ENCODE peak calls at places on chromosome X, in six cellular contexts. N is AG10803, L is K562, W is mucosa of descending colon, B is astrocyte of the cerebellum, J is neuronal stem cell. T is an unnamed sample.

GRCh38 chrX:87299563-87300160 is 217.9 kb upstream of the KLHL4 start:
- DNase-seq in N (peak; percentile 0), L (peak; percentile 21), W (no peak), B (peak; percentile 20), J (peak; percentile 1), T (peak; percentile 11)

GRCh38 chrX:39162322-39162721 is 361.1 kb downstream of the MID1IP1 start:
- DNase-seq in N (no peak), L (no peak), W (peak; percentile 53), B (no peak), J (no peak), T (no peak)

GRCh38 chrX:33840176-33840575 is 291.9 kb downstream of the FAM47A start:
- DNase-seq in N (no peak), L (no peak), W (no peak), B (no peak), J (peak; percentile 3), T (no peak)

GRCh38 chrX:103414561-103414960 is 38.2 kb downstream of the BEX3 start:
- DNase-seq in N (no peak), L (no peak), W (no peak), B (no peak), J (no peak), T (no peak)

GRCh38 chrX:38627683-38628082 is 66.3 kb downstream of the TSPAN7 start:
- DNase-seq in N (no peak), L (peak; percentile 68), W (peak; percentile 21), B (no peak), J (no peak), T (peak; percentile 15)

GRCh38 chrX:9558615-9559014 is 93.8 kb downstream of the TBL1X start:
- DNase-seq in N (no peak), L (no peak), W (no peak), B (no peak), J (no peak), T (no peak)

GRCh38 chrX:77342028-77342427 is 105.2 kb upstream of the FGF16 start:
- DNase-seq in N (no peak), L (no peak), W (no peak), B (no peak), J (no peak), T (no peak)

GRCh38 chrX:71143508-71143907 is 1.1 kb upstream of the NLGN3 start:
- DNase-seq in N (peak; percentile 29), L (no peak), W (peak; percentile 55), B (no peak), J (no peak), T (peak; percentile 9)

GRCh38 chrX:16687514-16687913 is 25.0 kb downstream of the CTPS2 start:
- DNase-seq in N (peak; percentile 60), L (no peak), W (no peak), B (no peak), J (no peak), T (no peak)

GRCh38 chrX:42247241-42247640 is 323.9 kb upstream of the CASK start:
- DNase-seq in N (peak; percentile 9), L (no peak), W (no peak), B (no peak), J (no peak), T (peak; percentile 28)

GRCh38 chrX:33725556-33726232 is 406.4 kb downstream of the FAM47A start:
- DNase-seq in N (no peak), L (no peak), W (peak; percentile 7), B (no peak), J (peak; percentile 8), T (peak; percentile 48)

GRCh38 chrX:389021-389441 is 2.3 kb upstream of the PPP2R3B start:
- DNase-seq in N (no peak), L (no peak), W (no peak), B (no peak), J (no peak), T (no peak)

GRCh38 chrX:133297284-133297683 is 79.1 kb upstream of the TFDP3 start:
- DNase-seq in N (peak; percentile 42), L (no peak), W (no peak), B (peak; percentile 77), J (no peak), T (peak; percentile 52)

GRCh38 chrX:111181883-111182400 is 86.0 kb downstream of the PAK3 start:
- DNase-seq in N (no peak), L (no peak), W (no peak), B (no peak), J (peak; percentile 43), T (no peak)

GRCh38 chrX:99184153-99184552 is 1225.9 kb downstream of the PCDH19 start:
- DNase-seq in N (no peak), L (no peak), W (no peak), B (no peak), J (no peak), T (no peak)

GRCh38 chrX:105375816-105376215 is 155.3 kb upstream of the TEX13A start:
- DNase-seq in N (peak; percentile 5), L (no peak), W (no peak), B (peak; percentile 63), J (no peak), T (peak; percentile 74)

GRCh38 chrX:39809326-39809725 is 288.4 kb downstream of the BCOR start:
- DNase-seq in N (peak; percentile 73), L (no peak), W (no peak), B (no peak), J (no peak), T (peak; percentile 87)

GRCh38 chrX:135421932-135422809 is at the start of gene SMIM10L2A:
- DNase-seq in N (no peak), L (no peak), W (no peak), B (no peak), J (no peak), T (no peak)

GRCh38 chrX:14802943-14803710 is 69.7 kb downstream of the FANCB start:
- DNase-seq in N (peak; percentile 83), L (no peak), W (no peak), B (no peak), J (no peak), T (peak; percentile 18)

GRCh38 chrX:51743179-51743957 is at the start of gene GSPT2:
- DNase-seq in N (peak; percentile 70), L (peak; percentile 67), W (peak; percentile 67), B (peak; percentile 46), J (peak; percentile 9), T (peak; percentile 35)

GRCh38 chrX:72003811-72004750 is 93.4 kb downstream of the NHSL2 start:
- DNase-seq in N (peak; percentile 72), L (no peak), W (no peak), B (peak; percentile 62), J (no peak), T (no peak)

GRCh38 chrX:150503898-150504219 is 64.6 kb upstream of the MTM1 start:
- DNase-seq in N (no peak), L (no peak), W (peak; percentile 59), B (no peak), J (no peak), T (peak; percentile 18)

GRCh38 chrX:25013593-25014365 is 2.0 kb downstream of the ARX start:
- DNase-seq in N (no peak), L (peak; percentile 36), W (no peak), B (no peak), J (no peak), T (no peak)

GRCh38 chrX:23811135-23811781 is 28.3 kb downstream of the SAT1 start:
- DNase-seq in N (peak; percentile 9), L (no peak), W (no peak), B (no peak), J (no peak), T (peak; percentile 47)
- H3K4me3 ChIP-seq in N (no peak overlapping the region), L (no peak overlapping the region), W (no peak overlapping the region), B (no peak overlapping the region), J (no peak overlapping the region), T (no peak overlapping the region)

GRCh38 chrX:11464836-11465458 is 171.7 kb downstream of the AMELX start:
- DNase-seq in N (no peak), L (peak; percentile 73), W (no peak), B (no peak), J (no peak), T (peak; percentile 10)
- H3K4me3 ChIP-seq in N (no peak overlapping the region), L (no peak overlapping the region), W (no peak overlapping the region), B (no peak overlapping the region), J (no peak overlapping the region), T (no peak overlapping the region)

GRCh38 chrX:151538190-151539122 is 25.0 kb upstream of the PASD1 start:
- DNase-seq in N (no peak), L (no peak), W (no peak), B (no peak), J (no peak), T (peak; percentile 13)

DNA sequence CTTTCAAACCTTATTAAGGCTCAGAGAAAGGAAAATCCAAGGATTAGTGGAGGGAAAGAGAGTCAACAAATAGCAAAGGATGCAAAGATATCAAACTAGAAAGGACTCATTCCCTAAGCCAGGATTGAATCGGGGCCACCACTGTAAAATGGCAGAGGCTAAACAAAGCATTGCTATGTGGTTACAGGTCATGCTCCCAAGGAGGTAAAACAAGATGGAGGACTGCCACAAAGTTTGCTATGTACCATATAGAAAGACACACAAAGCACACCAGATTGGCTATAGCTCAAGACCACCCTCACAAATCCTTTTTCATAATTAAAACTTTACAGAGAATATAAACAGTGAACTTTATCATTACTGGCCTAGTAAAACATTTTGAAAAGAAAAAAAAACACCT is 25.9 kb upstream of the PASD1 start:
- DNase-seq in N (no peak), L (no peak), W (no peak), B (no peak), J (no peak), T (no peak)
- H3K4me3 ChIP-seq in N (no peak overlapping the region), L (no peak overlapping the region), W (no peak overlapping the region), B (no peak overlapping the region), J (no peak overlapping the region), T (no peak overlapping the region)

GRCh38 chrX:123313486-123313885 is 129.4 kb downstream of the GRIA3 start:
- DNase-seq in N (no peak), L (no peak), W (no peak), B (no peak), J (no peak), T (no peak)
- H3K4me3 ChIP-seq in N (no peak overlapping the region), L (no peak overlapping the region), W (no peak overlapping the region), B (no peak overlapping the region), J (no peak overlapping the region), T (no peak overlapping the region)

DNA sequence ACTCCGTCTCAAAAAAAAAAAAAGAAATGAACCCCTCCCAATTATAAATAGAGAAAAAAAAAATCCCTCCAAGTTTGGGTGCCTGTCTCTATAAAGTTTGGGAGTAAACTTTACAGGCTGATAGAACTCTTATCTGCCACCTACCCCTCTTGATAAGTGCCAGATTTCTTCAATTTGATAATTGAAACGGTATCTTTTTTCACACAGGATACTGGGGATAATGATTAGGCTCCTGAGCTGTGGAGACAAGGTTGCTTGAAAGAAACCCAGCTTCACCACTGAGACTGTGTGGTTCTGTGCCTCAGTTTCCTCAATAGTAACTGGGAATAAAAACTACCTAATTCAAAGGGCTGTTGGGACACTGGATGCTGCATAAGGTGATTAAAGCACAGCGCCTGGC is 606 bp downstream of the EFHC2 start:
- DNase-seq in N (no peak), L (no peak), W (no peak), B (no peak), J (no peak), T (no peak)
- H3K4me3 ChIP-seq in N (peak overlapping the region; percentile 58), L (peak overlapping the region; percentile 48), W (no peak overlapping the region), B (peak overlapping the region; percentile 40), J (no peak overlapping the region), T (no peak overlapping the region)

GRCh38 chrX:1658083-1658463 is 43.2 kb downstream of the ASMT start:
- DNase-seq in N (no peak), L (no peak), W (no peak), B (no peak), J (no peak), T (no peak)
- H3K4me3 ChIP-seq in N (no peak overlapping the region), L (no peak overlapping the region), W (no peak overlapping the region), B (no peak overlapping the region), J (no peak overlapping the region), T (no peak overlapping the region)

DNA sequence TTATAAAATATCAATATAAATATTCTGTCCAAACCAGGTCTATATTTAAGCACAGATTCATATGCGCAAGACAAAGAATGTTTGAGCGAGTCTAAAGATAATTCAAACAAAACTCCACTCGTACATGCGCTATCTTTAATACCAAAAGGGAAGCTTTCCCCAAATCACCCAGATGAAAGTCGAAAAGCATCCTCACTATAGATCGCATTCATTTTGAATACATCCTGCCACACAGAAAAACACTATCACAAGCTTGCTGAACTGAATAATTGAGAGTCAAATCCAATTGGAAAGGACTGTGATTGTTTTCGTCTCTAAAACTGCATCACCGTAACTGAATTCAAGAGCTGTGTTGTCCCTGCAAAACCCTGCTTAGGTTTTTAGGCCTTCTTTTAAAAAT is 685 bp downstream of the TASL start:
- DNase-seq in N (no peak), L (no peak), W (no peak), B (no peak), J (no peak), T (no peak)
- H3K4me3 ChIP-seq in N (no peak overlapping the region), L (no peak overlapping the region), W (no peak overlapping the region), B (no peak overlapping the region), J (no peak overlapping the region), T (no peak overlapping the region)

T was measured in bronchial epithelial cell.